ENCODE peak calls at places on chromosomes 1 and 21, in ten cellular contexts. B is heart left ventricle, H is K562, U is transverse colon, W is A549, N is HCT116, P is body of pancreas, V is stomach, R is ovary, X is uterus. J is an unnamed sample.

GRCh38 chr1:15803380-15803779 is 4.1 kb downstream of the UQCRHL start:
- DNase-seq in B (no peak), H (peak), U (no peak), W (no peak), N (peak), P (peak), V (no peak), R (no peak), X (no peak), J (peak)

GRCh38 chr1:222815367-222815765 is 527 bp downstream of the DISP1 start:
- DNase-seq in B (no peak), H (peak), U (peak), W (peak), N (no peak), P (no peak), V (no peak), R (peak), X (no peak), J (no peak)

GRCh38 chr1:15508700-15509487 is 15.1 kb downstream of the CASP9 start:
- DNase-seq in B (no peak), H (no peak), U (no peak), W (no peak), N (no peak), P (no peak), V (peak), R (no peak), X (no peak), J (no peak)

GRCh38 chr1:183272390-183272801 is 86.3 kb downstream of the LAMC2 start:
- DNase-seq in B (no peak), H (no peak), U (no peak), W (peak), N (no peak), P (no peak), V (no peak), R (no peak), X (no peak), J (no peak)

GRCh38 chr1:24298606-24299005 is 20.6 kb upstream of the GRHL3 start:
- DNase-seq in B (no peak), H (no peak), U (no peak), W (no peak), N (no peak), P (no peak), V (no peak), R (no peak), X (no peak), J (no peak)

GRCh38 chr1:229420765-229421164 is 13.1 kb downstream of the ACTA1 start:
- DNase-seq in B (no peak), H (peak), U (no peak), W (no peak), N (peak), P (no peak), V (no peak), R (no peak), X (no peak), J (no peak)

GRCh38 chr21:17196619-17197018 is 316.2 kb upstream of the CXADR start:
- DNase-seq in B (no peak), H (no peak), U (no peak), W (no peak), N (no peak), P (no peak), V (no peak), R (no peak), X (no peak), J (no peak)

GRCh38 chr1:59696421-59697115 is 118.2 kb upstream of the HOOK1 start:
- DNase-seq in B (no peak), H (no peak), U (no peak), W (no peak), N (no peak), P (no peak), V (no peak), R (no peak), X (no peak), J (peak)

GRCh38 chr1:207798847-207799246 is 47.0 kb downstream of the CD46 start:
- DNase-seq in B (no peak), H (no peak), U (no peak), W (no peak), N (no peak), P (no peak), V (no peak), R (no peak), X (no peak), J (peak)

GRCh38 chr1:20242890-20243479 is 47.7 kb upstream of the VWA5B1 start:
- DNase-seq in B (no peak), H (peak), U (no peak), W (no peak), N (no peak), P (no peak), V (no peak), R (no peak), X (no peak), J (no peak)

GRCh38 chr1:235100124-235100801 is 28.4 kb downstream of the TOMM20 start:
- DNase-seq in B (no peak), H (no peak), U (no peak), W (no peak), N (no peak), P (no peak), V (no peak), R (peak), X (no peak), J (no peak)

GRCh38 chr1:150259217-150259616 is 1.6 kb downstream of the CA14 start:
- DNase-seq in B (no peak), H (no peak), U (no peak), W (no peak), N (no peak), P (no peak), V (no peak), R (peak), X (no peak), J (no peak)

GRCh38 chr1:36859926-36860325 is 174.4 kb downstream of the GRIK3 start:
- DNase-seq in B (no peak), H (peak), U (no peak), W (no peak), N (no peak), P (no peak), V (no peak), R (no peak), X (no peak), J (peak)

GRCh38 chr1:111351700-111352099 is 61.0 kb downstream of the CHIA start:
- DNase-seq in B (no peak), H (no peak), U (no peak), W (no peak), N (no peak), P (no peak), V (no peak), R (no peak), X (no peak), J (no peak)

DNA sequence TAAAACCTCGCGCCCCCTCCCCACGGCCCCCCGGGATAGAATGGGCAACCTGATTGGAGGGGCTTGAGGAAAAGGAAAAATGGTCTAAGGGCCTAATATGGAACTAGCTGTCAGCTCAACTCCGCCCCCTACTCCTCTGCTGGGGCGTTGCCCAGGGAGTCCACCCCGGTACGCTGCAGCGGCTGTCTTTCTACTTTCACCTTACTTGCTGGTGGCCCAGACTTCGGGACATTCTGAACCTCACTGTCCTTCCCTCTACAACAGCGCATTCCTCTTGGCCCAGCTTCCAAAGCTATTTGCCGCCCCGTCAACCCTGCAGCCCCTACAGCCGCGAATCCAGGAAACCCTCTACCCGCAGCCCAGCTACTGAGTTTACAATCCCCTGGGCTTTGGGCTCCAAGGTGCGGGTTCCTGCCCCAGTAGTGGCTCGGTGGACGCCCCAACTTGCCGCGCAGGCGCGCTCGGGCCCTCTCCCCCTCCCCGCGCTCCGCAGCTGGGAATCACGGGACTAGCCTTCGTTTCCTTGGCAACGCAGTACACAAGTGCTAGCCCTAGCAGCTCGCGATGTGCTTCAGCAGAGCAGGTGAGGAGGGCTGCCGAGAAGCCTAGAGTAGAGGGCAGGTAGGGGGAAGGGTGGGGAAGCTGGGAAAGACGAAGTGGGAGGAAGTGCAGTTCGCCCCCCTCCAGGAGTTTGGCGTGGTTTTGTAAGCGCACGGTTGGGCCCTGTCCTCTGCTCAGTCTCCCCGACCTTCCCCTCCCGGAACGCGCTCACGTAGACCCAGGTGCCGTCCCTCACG is 55.6 kb downstream of the CHIA start:
- DNase-seq in B (peak), H (peak), U (peak), W (peak), N (peak), P (peak), V (peak), R (peak), X (peak), J (peak)
- TF ChIP-seq POLR2A in B (peak), H (no peak), U (no peak), W (no peak), N (no peak), P (peak), V (no peak), R (peak), X (peak), J (no peak)

DNA sequence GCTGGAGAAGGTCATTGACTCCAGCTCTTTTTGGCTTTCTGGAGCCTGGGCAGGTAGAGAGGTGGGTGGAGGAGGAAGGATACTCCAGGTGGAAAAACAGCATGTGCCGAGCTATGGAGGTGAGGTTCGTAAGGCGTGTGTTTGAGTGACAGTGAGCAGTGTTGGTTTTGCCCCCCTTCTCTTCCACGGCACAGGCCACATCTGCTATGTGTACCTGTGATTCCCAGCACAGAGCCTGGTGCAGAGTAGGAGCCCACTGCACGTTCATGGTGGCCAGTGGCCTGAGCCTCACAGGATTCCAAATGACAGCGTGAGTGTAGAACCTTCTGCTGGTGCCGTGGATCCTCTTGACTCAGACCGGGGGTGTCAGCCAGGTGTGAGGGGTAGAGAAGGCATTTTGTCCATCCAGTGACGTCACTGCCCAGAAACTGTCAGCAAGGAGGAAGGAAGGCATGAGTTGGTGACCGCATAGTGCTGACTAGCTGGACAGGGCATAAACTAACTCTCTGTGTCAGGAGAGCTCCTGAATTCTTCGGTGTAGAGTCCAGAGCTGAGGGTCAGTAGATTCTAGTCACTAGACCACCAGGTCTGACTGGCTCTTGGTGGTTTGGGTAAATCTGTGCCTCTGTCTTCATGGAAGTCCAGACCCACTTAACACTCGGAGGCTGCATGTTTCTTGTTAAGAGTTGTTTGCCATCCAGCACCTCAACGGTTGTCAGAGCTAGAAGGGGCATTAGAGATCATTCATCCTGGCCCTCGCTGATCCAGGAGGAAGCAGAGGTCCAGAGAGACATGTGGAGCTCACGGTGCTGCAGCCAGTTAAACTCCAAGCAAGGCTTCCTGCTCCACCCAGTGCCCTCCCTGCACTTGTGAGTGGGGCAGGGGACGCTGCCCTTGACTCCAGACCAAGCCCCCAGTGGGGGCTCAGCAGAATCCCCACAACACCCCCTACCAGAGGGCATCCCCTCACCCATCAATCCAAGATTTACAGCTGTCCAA is 3.8 kb downstream of the QSOX1 start:
- DNase-seq in B (no peak), H (no peak), U (peak), W (no peak), N (no peak), P (peak), V (no peak), R (no peak), X (no peak), J (no peak)
- H3K4me3 ChIP-seq in B (no peak), H (no peak), U (no peak), W (no peak), N (no peak), P (no peak), V (no peak), R (no peak), X (no peak), J (no peak)

GRCh38 chr1:151372411-151372934 is at the start of gene SELENBP1:
- DNase-seq in B (peak), H (peak), U (peak), W (peak), N (no peak), P (peak), V (peak), R (peak), X (peak), J (no peak)
- TF ChIP-seq POLR2A in B (peak), H (peak), U (peak), W (peak), N (no peak), P (peak), V (no peak), R (peak), X (peak), J (no peak)

GRCh38 chr1:246583056-246583440 is 16.8 kb downstream of the CNST start:
- DNase-seq in B (no peak), H (no peak), U (no peak), W (no peak), N (no peak), P (no peak), V (no peak), R (no peak), X (no peak), J (no peak)

GRCh38 chr1:246582301-246583055 is 16.2 kb downstream of the CNST start:
- DNase-seq in B (no peak), H (peak), U (peak), W (no peak), N (no peak), P (peak), V (no peak), R (no peak), X (no peak), J (no peak)

GRCh38 chr1:246580497-246581047 is 14.3 kb downstream of the CNST start:
- DNase-seq in B (no peak), H (no peak), U (peak), W (no peak), N (no peak), P (no peak), V (no peak), R (no peak), X (no peak), J (no peak)

GRCh38 chr1:246587032-246587431 is 20.8 kb downstream of the CNST start:
- DNase-seq in B (no peak), H (no peak), U (no peak), W (no peak), N (no peak), P (no peak), V (no peak), R (no peak), X (no peak), J (no peak)

DNA sequence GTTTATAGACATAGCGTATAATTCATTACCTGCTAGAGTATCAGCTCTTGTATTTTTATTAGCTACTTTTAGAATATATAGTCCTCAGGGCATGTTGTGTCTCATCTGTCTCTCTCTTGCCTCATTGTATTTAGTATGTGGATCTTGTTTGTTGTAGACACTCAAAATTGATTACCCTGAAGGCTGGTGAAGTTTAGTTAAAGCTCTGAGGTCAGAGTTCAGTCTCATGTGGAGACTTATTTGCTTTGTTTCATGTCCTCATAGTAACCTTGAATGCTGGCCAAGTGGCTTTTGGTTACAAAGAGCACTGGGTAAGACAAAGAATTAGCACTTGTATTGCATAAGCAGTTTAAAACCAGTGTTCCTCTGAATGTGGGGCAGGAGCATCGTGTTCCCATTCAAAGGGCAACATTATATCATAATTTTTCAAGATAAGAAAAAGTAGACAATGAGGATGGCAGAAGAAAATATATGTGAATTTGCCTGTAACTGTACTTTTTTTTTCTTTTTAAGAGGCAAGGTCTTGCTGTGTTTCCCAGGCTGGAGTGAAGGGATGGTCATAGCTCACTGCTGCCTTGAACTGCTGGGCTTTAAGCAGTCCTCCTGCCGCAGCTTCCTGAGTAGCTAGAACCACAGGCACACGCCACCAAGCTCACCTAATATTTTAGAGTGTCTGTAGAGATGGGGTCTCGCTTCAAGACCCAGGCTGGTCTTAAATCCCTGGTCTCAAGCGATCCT is 17.4 kb downstream of the CNST start:
- DNase-seq in B (no peak), H (no peak), U (peak), W (no peak), N (no peak), P (peak), V (peak), R (peak), X (no peak), J (no peak)
- H3K4me3 ChIP-seq in B (no peak), H (no peak), U (no peak), W (no peak), N (no peak), P (no peak), V (no peak), R (no peak), X (no peak), J (no peak)

GRCh38 chr1:44777547-44777946 is 2.2 kb downstream of the RPS8 start:
- DNase-seq in B (no peak), H (no peak), U (no peak), W (no peak), N (no peak), P (no peak), V (no peak), R (no peak), X (no peak), J (no peak)

GRCh38 chr1:44775930-44776748 is 799 bp downstream of the RPS8 start:
- DNase-seq in B (peak), H (peak), U (peak), W (no peak), N (no peak), P (peak), V (no peak), R (no peak), X (no peak), J (peak)

GRCh38 chr1:44776749-44777068 is 1.4 kb downstream of the RPS8 start:
- DNase-seq in B (no peak), H (no peak), U (no peak), W (no peak), N (no peak), P (no peak), V (no peak), R (no peak), X (no peak), J (no peak)

GRCh38 chr1:44777969-44778635 is 2.8 kb downstream of the RPS8 start:
- DNase-seq in B (no peak), H (no peak), U (no peak), W (no peak), N (no peak), P (no peak), V (no peak), R (no peak), X (no peak), J (peak)

DNA sequence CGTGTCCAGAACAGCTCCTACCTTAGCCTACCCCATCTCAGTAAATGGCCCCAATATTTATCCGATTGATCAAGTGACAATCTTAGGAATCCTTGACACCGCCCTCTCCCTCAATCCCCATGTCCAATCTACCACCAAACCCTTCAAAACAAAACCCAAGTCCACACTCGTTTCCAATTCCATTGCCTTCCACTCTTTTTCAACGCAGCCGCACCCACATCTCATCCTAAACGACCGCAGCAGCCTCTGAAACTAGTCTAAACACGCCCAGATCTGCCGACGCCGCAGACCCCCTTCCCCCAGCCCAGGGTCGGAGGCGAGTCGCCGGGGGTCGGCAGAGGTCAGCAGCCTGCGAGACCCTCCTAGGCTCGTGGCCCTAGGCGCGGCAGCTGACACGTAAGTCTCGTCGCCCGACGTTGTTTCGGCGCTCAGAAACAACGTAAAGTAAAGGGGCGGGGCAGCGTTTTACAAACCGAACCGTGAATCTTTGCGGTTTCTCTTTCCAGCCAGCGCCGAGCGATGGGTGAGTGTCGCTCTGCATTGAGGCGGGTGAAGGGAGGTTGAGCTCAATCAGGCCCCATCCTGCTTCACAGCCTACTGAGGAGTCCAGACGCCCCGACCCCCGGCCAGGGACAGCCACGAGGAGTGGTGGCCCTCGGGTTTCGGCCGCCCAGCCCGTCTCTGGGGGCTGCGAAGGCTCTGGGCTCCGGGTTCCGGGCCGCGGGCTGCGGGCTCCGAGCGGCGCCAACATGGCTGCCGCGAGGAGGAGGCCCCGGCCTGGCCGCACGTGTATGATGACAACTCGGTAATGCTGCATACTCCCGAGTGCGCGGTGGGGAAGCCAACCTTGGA is at the start of gene RPS8:
- DNase-seq in B (peak), H (peak), U (peak), W (peak), N (peak), P (peak), V (peak), R (peak), X (peak), J (peak)
- TF ChIP-seq POLR2A in B (peak), H (peak), U (peak), W (peak), N (peak), P (peak), V (no peak), R (peak), X (peak), J (peak)

J was measured in NB4.